ENCODE peak calls at places on chromosomes 16 and 17, in four cellular contexts. I, O, D and S are unnamed samples.

GRCh38 chr17:33292981-33293867 is at the start of gene ASIC2:
- DNase-seq in I (no peak), O (peak), D (peak), S (peak)

GRCh38 chr16:15482068-15482747 is 47.8 kb downstream of the BMERB1 start:
- DNase-seq in I (peak), O (peak), D (peak), S (peak)

GRCh38 chr17:14359251-14359939 is 58.5 kb downstream of the HS3ST3B1 start:
- DNase-seq in I (no peak), O (no peak), D (no peak), S (no peak)

GRCh38 chr17:14061666-14062560 is 7.4 kb upstream of the COX10 start:
- DNase-seq in I (peak), O (peak), D (no peak), S (peak)

GRCh38 chr17:57588086-57588485 is 157.0 kb downstream of the CCDC182 start:
- DNase-seq in I (no peak), O (no peak), D (no peak), S (peak)

GRCh38 chr17:17400566-17401184 is 76.1 kb upstream of the MED9 start:
- DNase-seq in I (no peak), O (no peak), D (no peak), S (no peak)

GRCh38 chr17:40329981-40330794 is 21.2 kb downstream of the RARA start:
- DNase-seq in I (no peak), O (no peak), D (no peak), S (no peak)

GRCh38 chr16:6482861-6483530 is 849.6 kb upstream of the RBFOX1 start:
- DNase-seq in I (no peak), O (no peak), D (peak), S (no peak)

GRCh38 chr16:2439598-2439997 is 10.4 kb downstream of the CCNF start:
- DNase-seq in I (no peak), O (no peak), D (no peak), S (no peak)

GRCh38 chr17:7046127-7046724 is 2.3 kb upstream of the SLC16A11 start:
- DNase-seq in I (peak), O (no peak), D (peak), S (no peak)

GRCh38 chr16:46817961-46818360 is 13.0 kb downstream of the C16orf87 start:
- DNase-seq in I (peak), O (peak), D (no peak), S (no peak)

GRCh38 chr16:3578121-3578520 is 918 bp upstream of the NLRC3 start:
- DNase-seq in I (no peak), O (no peak), D (no peak), S (no peak)

GRCh38 chr17:67528751-67529436 is 151.8 kb downstream of the PITPNC1 start:
- DNase-seq in I (peak), O (peak), D (peak), S (peak)